ENCODE peak calls at places on chromosomes 12 and 14, in seven cellular contexts. W is CD4-positive, alpha-beta T cell; K is nephron progenitor cell; D is left ventricle myocardium inferior; X is HCT116; C is epithelial cell of esophagus; S is fibroblast of mammary gland. I is an unnamed sample.

GRCh38 chr12:50504798-50505385 is at the start of gene DIP2B:
- DNase-seq in K (peak; percentile 98), S (peak; percentile 85), W (peak; percentile 93), C (peak; percentile 92), D (peak; percentile 96), X (peak; percentile 71), I (peak; percentile 95)

GRCh38 chr12:25421651-25422150 is 131.4 kb downstream of the LMNTD1 start:
- DNase-seq in S (peak; percentile 52), D (no peak), K (no peak), X (no peak), C (no peak), W (no peak), I (no peak)

GRCh38 chr14:86196476-86196875 is 666.5 kb downstream of the FLRT2 start:
- DNase-seq in C (no peak), X (no peak), W (no peak), S (no peak), K (no peak), D (no peak), I (no peak)

GRCh38 chr14:33938131-33938949 is 12.5 kb downstream of the EGLN3 start:
- DNase-seq in X (peak; percentile 76), D (peak; percentile 87), K (peak; percentile 38), W (no peak), S (peak; percentile 16), C (peak; percentile 72), I (no peak)

GRCh38 chr12:71045781-71046180 is 112.0 kb downstream of the TSPAN8 start:
- DNase-seq in W (no peak), X (no peak), K (no peak), C (peak; percentile 10), S (peak; percentile 96), D (no peak), I (no peak)

GRCh38 chr12:57861967-57862366 is 15.4 kb upstream of the CTDSP2 start:
- DNase-seq in S (no peak), D (no peak), C (no peak), K (no peak), W (no peak), X (no peak), I (no peak)

GRCh38 chr12:21615441-21615840 is 10.8 kb upstream of the GYS2 start:
- DNase-seq in X (no peak), W (peak; percentile 8), S (peak; percentile 8), C (peak; percentile 10), K (no peak), D (no peak), I (no peak)

GRCh38 chr14:102081231-102082080 is 5.4 kb downstream of the HSP90AA1 start:
- DNase-seq in D (no peak), W (no peak), S (no peak), K (no peak), C (no peak), X (no peak), I (no peak)

GRCh38 chr12:100593490-100593889 is 20.0 kb downstream of the GAS2L3 start:
- DNase-seq in S (peak; percentile 45), K (no peak), X (no peak), D (no peak), W (no peak), C (peak; percentile 2), I (no peak)

GRCh38 chr12:21330682-21331253 is 3.9 kb downstream of the SLCO1A2 start:
- DNase-seq in K (no peak), D (no peak), C (no peak), X (peak; percentile 37), S (peak; percentile 33), W (no peak), I (no peak)

GRCh38 chr12:116980083-116980482 is 69.3 kb downstream of the FBXW8 start:
- DNase-seq in S (no peak), W (no peak), K (no peak), D (no peak), X (no peak), C (no peak), I (no peak)

GRCh38 chr12:57148469-57149308 is 1.3 kb upstream of the LRP1-AS start:
- DNase-seq in D (peak; percentile 82), S (peak; percentile 86), W (no peak), C (peak; percentile 14), K (no peak), X (no peak), I (no peak)

GRCh38 chr12:96177013-96177412 is 17.2 kb upstream of the ELK3 start:
- DNase-seq in W (peak; percentile 8), D (no peak), X (no peak), S (peak; percentile 96), K (no peak), C (peak; percentile 92), I (no peak)

GRCh38 chr14:99971087-99971928 is 93.9 kb upstream of the EVL start:
- DNase-seq in D (peak; percentile 85), K (peak; percentile 90), C (peak; percentile 82), W (peak; percentile 75), S (peak; percentile 70), X (peak; percentile 21), I (peak; percentile 68)

GRCh38 chr12:131116437-131117117 is 162.9 kb downstream of the ADGRD1 start:
- DNase-seq in D (no peak), K (peak; percentile 54), W (no peak), S (peak; percentile 43), X (no peak), C (no peak), I (no peak)

GRCh38 chr12:132310181-132311040 is 19.0 kb downstream of the GALNT9 start:
- DNase-seq in D (no peak), S (no peak), X (no peak), C (no peak), K (no peak), W (no peak), I (no peak)

GRCh38 chr14:65239143-65239672 is 136.9 kb upstream of the MAX start:
- DNase-seq in D (no peak), K (no peak), S (peak; percentile 97), C (no peak), W (no peak), X (no peak), I (no peak)

GRCh38 chr12:49092086-49092815 is 2.4 kb downstream of the DHH start:
- DNase-seq in S (peak; percentile 41), D (peak; percentile 37), X (no peak), C (peak; percentile 32), K (peak; percentile 65), W (peak; percentile 55), I (peak; percentile 53)

GRCh38 chr14:105067969-105068301 is 2.7 kb upstream of the GPR132 start:
- DNase-seq in X (no peak), D (no peak), K (no peak), S (no peak), W (no peak), C (no peak), I (peak; percentile 14)

GRCh38 chr12:63844391-63845341 is at the start of gene SRGAP1:
- DNase-seq in K (peak; percentile 73), D (peak; percentile 75), S (peak; percentile 74), X (no peak), C (peak; percentile 56), W (no peak), I (no peak)
- TF ChIP-seq CTCF in K (no peak), D (no peak), S (peak; percentile 7), X (no peak), C (no peak), W (no peak), I (no peak)

GRCh38 chr14:49594347-49595089 is 4.2 kb upstream of the LRR1 start:
- DNase-seq in D (no peak), W (no peak), K (no peak), C (peak; percentile 41), X (no peak), S (peak; percentile 70), I (no peak)

GRCh38 chr14:49593016-49593415 is 5.7 kb upstream of the LRR1 start:
- DNase-seq in K (no peak), X (no peak), W (no peak), C (peak; percentile 37), D (no peak), S (no peak), I (no peak)

GRCh38 chr14:49598182-49598478 is 610 bp upstream of the LRR1 start:
- DNase-seq in C (no peak), X (no peak), D (no peak), S (no peak), K (peak; percentile 35), W (no peak), I (no peak)

DNA sequence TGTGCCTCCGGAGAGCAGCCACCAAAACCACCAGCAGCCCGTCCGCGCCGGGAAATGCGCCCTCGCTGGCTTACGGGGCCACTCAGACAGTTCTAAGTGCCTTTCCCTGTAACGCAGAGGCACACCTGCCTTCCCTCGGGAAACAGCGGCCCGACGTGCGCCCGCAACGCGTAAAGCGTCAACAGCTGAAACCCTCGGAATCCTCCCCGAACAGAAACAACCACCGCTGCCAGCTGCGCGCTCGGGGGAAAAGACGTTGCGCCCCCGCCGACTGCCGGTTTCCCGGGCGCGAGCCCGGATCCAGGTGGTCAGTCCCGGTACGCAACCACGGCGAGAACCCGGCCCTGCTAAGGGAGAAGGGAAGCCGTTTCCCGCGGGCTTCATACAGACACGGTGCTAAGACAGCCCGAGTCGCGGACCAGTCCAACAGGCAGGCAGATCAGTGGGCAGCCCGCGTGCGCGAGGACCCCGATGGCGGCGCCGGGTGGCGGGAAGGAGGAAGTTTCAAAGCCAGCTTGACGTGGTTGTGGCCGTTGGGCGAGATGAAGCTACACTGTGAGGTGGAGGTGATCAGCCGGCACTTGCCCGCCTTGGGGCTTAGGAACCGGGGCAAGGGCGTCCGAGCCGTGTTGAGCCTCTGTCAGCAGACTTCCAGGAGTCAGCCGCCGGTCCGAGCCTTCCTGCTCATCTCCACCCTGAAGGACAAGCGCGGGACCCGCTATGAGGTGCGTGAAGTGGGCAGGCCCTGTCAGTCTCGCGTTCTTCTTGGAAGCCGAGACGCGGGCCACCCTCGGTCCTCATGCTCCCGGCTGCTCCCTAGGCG is at the start of gene LRR1:
- DNase-seq in S (peak; percentile 86), W (peak; percentile 82), K (peak; percentile 89), D (peak; percentile 88), C (peak; percentile 90), X (peak; percentile 69), I (peak; percentile 94)
- TF ChIP-seq CTCF in S (no peak), W (no peak), K (no peak), D (no peak), C (no peak), X (no peak), I (no peak)

DNA sequence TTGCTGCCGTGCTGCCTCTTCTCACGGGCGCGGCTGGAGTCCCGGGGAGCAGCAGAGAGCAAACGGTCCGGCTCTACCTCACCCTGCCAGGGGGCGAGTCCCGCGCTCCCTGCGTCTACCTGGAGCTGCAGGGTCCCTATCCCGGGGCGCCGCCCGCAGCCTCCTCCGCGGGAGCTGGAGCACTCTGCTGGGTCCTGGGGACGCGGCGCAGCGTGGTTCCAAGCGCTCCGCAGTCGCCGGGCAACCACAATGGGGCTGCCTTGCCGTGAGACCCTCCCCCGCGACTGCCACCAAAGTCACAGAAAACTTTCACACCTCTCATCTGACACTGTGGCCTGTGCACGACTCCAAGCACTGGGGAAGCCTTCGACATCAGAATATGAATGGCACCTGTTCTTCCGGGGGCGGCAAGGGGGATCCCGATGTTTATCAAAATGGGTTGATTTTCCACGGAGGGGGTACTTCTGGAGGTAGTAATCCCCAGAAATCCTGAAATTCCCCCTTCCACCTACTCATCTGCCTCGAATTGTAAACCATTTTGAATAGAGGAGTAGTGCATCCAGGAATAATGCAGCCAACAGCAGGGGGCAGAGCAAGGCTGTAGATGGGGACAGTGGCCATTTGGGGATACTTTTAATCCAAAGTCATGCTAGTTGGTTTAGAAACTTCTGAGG is at the start of gene C12orf42:
- DNase-seq in K (peak; percentile 51), D (no peak), S (peak; percentile 41), W (peak; percentile 4), X (peak; percentile 12), C (peak; percentile 74), I (peak; percentile 50)
- TF ChIP-seq CTCF in K (peak; percentile 50), D (peak; percentile 50), S (peak; percentile 59), W (peak; percentile 38), X (peak; percentile 57), C (peak; percentile 82), I (no peak)

DNA sequence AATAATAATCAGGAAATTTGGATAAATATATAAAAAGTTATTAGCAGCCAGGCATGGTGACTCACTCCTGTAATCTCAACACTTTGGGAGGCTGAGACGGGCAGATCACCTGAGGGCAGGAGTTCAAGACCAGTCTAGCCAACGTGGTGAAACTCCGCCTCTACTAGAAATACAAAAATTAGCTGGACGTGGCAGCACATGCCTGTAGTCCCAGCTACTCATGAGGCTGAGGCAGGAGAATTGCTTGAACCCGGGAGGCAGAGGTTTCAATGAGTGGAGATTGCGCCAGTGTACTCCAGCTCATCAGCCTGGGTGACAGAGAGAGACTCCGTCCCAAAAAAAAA is 64.5 kb downstream of the SYT1 start:
- DNase-seq in K (no peak), S (no peak), C (peak; percentile 84), X (peak; percentile 56), D (no peak), W (no peak), I (no peak)
- TF ChIP-seq CTCF in K (no peak), S (no peak), C (no peak), X (no peak), D (no peak), W (no peak), I (no peak)

I was measured in activated B cell treated with CpG ODN at 0.5 μM for 24 hours.